ENCODE peak calls at places on chromosome 5, in eight cellular contexts. R, L, I, T, E, N, F and W are unnamed samples.

GRCh38 chr5:134255418-134256150 is 29.7 kb upstream of the PPP2CA start:
- DNase-seq in R (no peak), L (no peak), I (no peak), T (no peak), E (no peak), N (no peak), F (no peak), W (no peak)

GRCh38 chr5:77443670-77444069 is 48.4 kb downstream of the WDR41 start:
- DNase-seq in R (no peak), L (no peak), I (no peak), T (no peak), E (no peak), N (no peak), F (no peak), W (no peak)

GRCh38 chr5:39501403-39501802 is 76.6 kb upstream of the DAB2 start:
- DNase-seq in R (peak; percentile 32), L (no peak), I (no peak), T (no peak), E (peak; percentile 61), N (peak; percentile 24), F (no peak), W (no peak)

GRCh38 chr5:54577542-54577941 is 60.0 kb downstream of the SNX18 start:
- DNase-seq in R (no peak), L (no peak), I (no peak), T (no peak), E (peak; percentile 19), N (peak; percentile 22), F (no peak), W (no peak)

GRCh38 chr5:168714046-168714445 is 134.9 kb upstream of the PANK3 start:
- DNase-seq in R (no peak), L (no peak), I (no peak), T (no peak), E (no peak), N (no peak), F (no peak), W (no peak)

GRCh38 chr5:149474198-149474597 is 77.0 kb downstream of the CSNK1A1 start:
- DNase-seq in R (no peak), L (no peak), I (no peak), T (no peak), E (no peak), N (peak; percentile 58), F (peak; percentile 60), W (no peak)

GRCh38 chr5:134224905-134225779 is 731 bp downstream of the PPP2CA start:
- DNase-seq in R (peak; percentile 61), L (peak; percentile 79), I (no peak), T (peak; percentile 92), E (peak; percentile 76), N (peak; percentile 56), F (peak; percentile 57), W (no peak)

GRCh38 chr5:16736158-16736994 is 119.6 kb upstream of the RETREG1 start:
- DNase-seq in R (no peak), L (no peak), I (peak; percentile 24), T (no peak), E (peak; percentile 26), N (no peak), F (peak; percentile 83), W (no peak)

GRCh38 chr5:93100976-93101375 is 480.0 kb downstream of the NR2F1-AS1 start:
- DNase-seq in R (no peak), L (no peak), I (no peak), T (no peak), E (no peak), N (no peak), F (no peak), W (no peak)

GRCh38 chr5:2018390-2018724 is 135.6 kb upstream of the IRX4 start:
- DNase-seq in R (no peak), L (no peak), I (no peak), T (no peak), E (no peak), N (no peak), F (no peak), W (no peak)

DNA sequence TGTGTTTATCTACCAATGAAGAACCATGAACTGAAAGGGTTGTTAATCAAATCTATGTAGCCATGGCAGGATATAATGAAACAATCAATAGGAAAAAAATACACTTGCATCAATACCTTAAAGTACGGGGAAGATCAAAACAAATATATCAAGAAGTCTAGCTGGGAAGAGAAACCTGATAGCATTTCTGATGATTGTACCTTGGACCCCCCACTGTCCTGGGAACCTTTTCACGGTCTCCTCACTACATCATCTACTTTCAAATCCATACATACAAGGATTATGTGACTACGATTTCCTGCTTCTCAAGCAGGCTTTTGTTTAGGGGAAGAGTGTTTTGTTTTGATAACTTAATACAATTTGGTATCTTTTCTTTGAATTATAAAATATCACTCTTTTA is 8.1 kb downstream of the EBF1 start:
- DNase-seq in R (no peak), L (no peak), I (no peak), T (no peak), E (no peak), N (no peak), F (no peak), W (no peak)
- H3K4me3 ChIP-seq in R (no peak overlapping the region), L (no peak overlapping the region), I (no peak overlapping the region), T (no peak overlapping the region), E (no peak overlapping the region), N (no peak overlapping the region), F (no peak overlapping the region), W (no peak overlapping the region)

GRCh38 chr5:167576126-167576525 is 715.3 kb upstream of the WWC1 start:
- DNase-seq in R (no peak), L (no peak), I (no peak), T (no peak), E (no peak), N (no peak), F (no peak), W (no peak)
- TF ChIP-seq CTCF in R (peak; percentile 35), L (no peak), I (no peak), T (no peak), E (no peak), N (no peak), F (no peak), W (no peak)

GRCh38 chr5:109409061-109409843 is 522 bp downstream of the PJA2 start:
- DNase-seq in R (peak; percentile 78), L (peak; percentile 70), I (peak; percentile 22), T (peak; percentile 95), E (peak; percentile 89), N (peak; percentile 66), F (peak; percentile 65), W (peak; percentile 27)

GRCh38 chr5:109409844-109410388 is at the start of gene PJA2:
- DNase-seq in R (peak; percentile 100), L (peak; percentile 93), I (peak; percentile 99), T (peak; percentile 99), E (peak; percentile 99), N (peak; percentile 98), F (peak; percentile 97), W (peak; percentile 98)

GRCh38 chr5:109411175-109411514 is 1.4 kb upstream of the PJA2 start:
- DNase-seq in R (no peak), L (no peak), I (no peak), T (no peak), E (no peak), N (no peak), F (no peak), W (no peak)

GRCh38 chr5:109411627-109412026 is 1.9 kb upstream of the PJA2 start:
- DNase-seq in R (peak; percentile 24), L (no peak), I (peak; percentile 24), T (no peak), E (no peak), N (no peak), F (no peak), W (no peak)

GRCh38 chr5:109410389-109411174 is 808 bp upstream of the PJA2 start:
- DNase-seq in R (peak; percentile 83), L (peak; percentile 60), I (peak; percentile 43), T (peak; percentile 93), E (peak; percentile 85), N (peak; percentile 76), F (peak; percentile 76), W (peak; percentile 32)
- TF ChIP-seq POLR2A in R (peak; percentile 19), L (peak; percentile 95), I (peak; percentile 11), T (peak; percentile 57), E (peak; percentile 35), N (no peak), F (no peak), W (peak; percentile 49)

GRCh38 chr5:126450895-126451294 is 27.7 kb downstream of the GRAMD2B start:
- DNase-seq in R (no peak), L (no peak), I (no peak), T (peak; percentile 74), E (no peak), N (no peak), F (no peak), W (no peak)

GRCh38 chr5:126450388-126450787 is 27.2 kb downstream of the GRAMD2B start:
- DNase-seq in R (no peak), L (no peak), I (no peak), T (no peak), E (peak; percentile 21), N (no peak), F (no peak), W (no peak)

GRCh38 chr5:126452477-126452876 is 29.3 kb downstream of the GRAMD2B start:
- DNase-seq in R (no peak), L (no peak), I (no peak), T (no peak), E (no peak), N (no peak), F (no peak), W (no peak)

GRCh38 chr5:126448720-126449119 is 25.5 kb downstream of the GRAMD2B start:
- DNase-seq in R (no peak), L (no peak), I (no peak), T (no peak), E (no peak), N (no peak), F (no peak), W (no peak)

DNA sequence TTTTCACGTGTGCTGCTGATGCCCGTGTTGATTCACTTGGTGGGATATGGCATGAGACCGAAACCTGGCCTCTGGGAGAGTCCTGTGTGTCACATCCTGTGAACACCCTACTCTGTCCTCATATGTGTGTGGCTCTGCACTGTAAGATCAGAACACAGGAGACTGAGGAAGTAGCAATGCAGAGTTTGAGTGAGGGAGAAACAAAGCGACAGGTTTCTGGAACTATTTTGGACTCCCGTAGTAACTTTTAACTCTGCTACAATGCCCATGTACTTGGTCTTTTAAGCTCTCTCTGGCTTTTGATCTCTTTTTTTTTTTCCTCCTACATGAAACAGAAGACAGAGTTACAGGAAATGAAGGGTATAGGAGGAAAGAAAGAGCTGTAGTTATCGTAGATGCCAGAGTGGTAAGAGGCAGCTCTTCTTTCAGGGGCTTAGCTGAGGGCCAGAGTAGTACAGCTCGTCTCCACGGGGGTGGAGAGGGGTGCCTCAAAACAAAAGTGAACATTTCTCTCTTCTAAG is 26.6 kb downstream of the GRAMD2B start:
- DNase-seq in R (no peak), L (no peak), I (no peak), T (no peak), E (peak; percentile 51), N (no peak), F (no peak), W (no peak)
- H3K4me3 ChIP-seq in R (no peak overlapping the region), L (no peak overlapping the region), I (no peak overlapping the region), T (no peak overlapping the region), E (no peak overlapping the region), N (no peak overlapping the region), F (no peak overlapping the region), W (peak overlapping the region; percentile 12)